ENCODE peak calls at places on chromosomes 11 and 22, in ten cellular contexts. M, T, J, K, H, Y, Q, W, B and U are unnamed samples.

GRCh38 chr11:126012852-126013251 is 49.8 kb downstream of the CDON start:
- DNase-seq in M (no peak), H (no peak), J (no peak), Q (no peak), Y (no peak), W (no peak), K (no peak), B (no peak), T (no peak), U (no peak)

GRCh38 chr11:110295487-110296225 is 758 bp downstream of the RDX start:
- DNase-seq in W (peak), J (peak), M (no peak), K (peak), Y (peak), T (no peak), B (peak), H (peak), Q (peak), U (peak)

GRCh38 chr22:19178065-19178658 is 374 bp downstream of the SLC25A1 start:
- DNase-seq in Q (peak), W (no peak), J (peak), K (peak), T (no peak), M (peak), H (no peak), B (peak), Y (peak), U (peak)

GRCh38 chr11:85884581-85885021 is 29.4 kb downstream of the CCDC83 start:
- DNase-seq in K (no peak), B (no peak), H (peak), Y (no peak), Q (no peak), J (no peak), T (no peak), W (no peak), M (no peak), U (no peak)

GRCh38 chr11:119179983-119180382 is 5.3 kb upstream of the NHERF4 start:
- DNase-seq in Y (no peak), H (no peak), T (no peak), M (no peak), K (no peak), B (no peak), Q (no peak), W (no peak), J (no peak), U (no peak)

GRCh38 chr11:56700919-56701485 is 2.1 kb downstream of the OR9G1 start:
- DNase-seq in W (no peak), Q (no peak), T (no peak), Y (no peak), J (no peak), H (no peak), M (no peak), K (no peak), B (no peak), U (no peak)

GRCh38 chr22:37273126-37273845 is 9.0 kb upstream of the CYTH4 start:
- DNase-seq in J (peak), Q (peak), B (no peak), H (peak), K (no peak), M (no peak), T (no peak), W (no peak), Y (no peak), U (no peak)

GRCh38 chr11:57324154-57324885 is 432 bp downstream of the TNKS1BP1 start:
- DNase-seq in B (peak), K (peak), W (peak), Y (peak), T (no peak), H (peak), Q (no peak), J (peak), M (peak), U (no peak)

GRCh38 chr22:41302016-41302767 is 867 bp downstream of the ZC3H7B start:
- DNase-seq in M (no peak), J (no peak), W (peak), K (no peak), H (no peak), Q (no peak), Y (no peak), B (no peak), T (no peak), U (no peak)

GRCh38 chr11:112289588-112290461 is 29.2 kb upstream of the PLET1 start:
- DNase-seq in Q (peak), M (peak), Y (peak), B (peak), K (peak), H (peak), T (peak), W (peak), J (peak), U (peak)

GRCh38 chr11:15291885-15292284 is 177.2 kb downstream of the INSC start:
- DNase-seq in J (no peak), K (no peak), B (no peak), M (no peak), Y (no peak), Q (no peak), W (no peak), H (no peak), T (no peak), U (no peak)

GRCh38 chr22:49326558-49326957 is 501.1 kb downstream of the BRD1 start:
- DNase-seq in W (no peak), H (no peak), M (no peak), J (no peak), B (no peak), Y (no peak), T (no peak), Q (no peak), K (no peak), U (no peak)

GRCh38 chr11:130092661-130093060 is 23.0 kb downstream of the APLP2 start:
- DNase-seq in W (no peak), M (no peak), T (no peak), J (no peak), Y (no peak), H (no peak), K (no peak), Q (no peak), B (no peak), U (no peak)

GRCh38 chr11:75583710-75584658 is 21.9 kb downstream of the SERPINH1 start:
- DNase-seq in B (no peak), M (no peak), Y (peak), T (no peak), H (no peak), W (peak), K (peak), J (no peak), Q (no peak), U (peak)

GRCh38 chr11:75588067-75588481 is 26.0 kb downstream of the SERPINH1 start:
- DNase-seq in Q (no peak), K (no peak), Y (no peak), W (no peak), H (no peak), M (no peak), T (no peak), B (no peak), J (no peak), U (no peak)

GRCh38 chr11:75582935-75583709 is 21.1 kb downstream of the SERPINH1 start:
- DNase-seq in Q (no peak), T (peak), H (peak), K (peak), Y (peak), B (peak), W (peak), M (peak), J (peak), U (peak)

GRCh38 chr11:75582461-75582934 is 20.4 kb downstream of the SERPINH1 start:
- DNase-seq in K (no peak), B (no peak), J (no peak), Q (no peak), M (no peak), W (no peak), T (no peak), H (no peak), Y (no peak), U (no peak)

DNA sequence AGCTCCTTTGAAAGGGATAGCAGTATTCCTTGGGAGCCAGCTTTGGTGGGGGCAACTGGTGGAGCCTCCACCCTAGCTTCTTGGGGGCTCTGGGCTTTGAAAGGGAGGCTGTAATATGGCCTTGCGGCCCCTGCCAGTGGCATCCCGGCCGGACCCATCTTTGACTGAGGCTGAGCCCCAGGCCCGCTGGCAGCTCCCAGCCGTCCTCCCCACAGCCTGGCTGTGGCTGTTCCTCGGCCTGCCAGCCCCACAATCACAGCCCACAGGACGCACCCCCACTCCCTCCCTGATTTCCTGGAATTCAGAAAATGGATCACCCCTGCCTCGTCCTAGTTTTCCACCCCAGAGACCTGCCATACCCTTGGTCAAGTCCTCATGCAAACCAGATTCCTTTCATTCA is 23.2 kb downstream of the SERPINH1 start:
- DNase-seq in Q (no peak), H (no peak), T (no peak), M (no peak), K (no peak), Y (no peak), J (no peak), B (no peak), W (no peak), U (no peak)
- H3K27ac ChIP-seq in Q (no peak), H (no peak), T (no peak), M (no peak), K (no peak), Y (no peak), J (no peak), B (no peak), W (peak), U (no peak)

GRCh38 chr11:114193730-114194674 is 102.2 kb upstream of the NNMT start:
- DNase-seq in Q (no peak), T (no peak), J (no peak), K (no peak), Y (peak), W (no peak), B (no peak), H (no peak), M (no peak), U (no peak)
- H3K27ac ChIP-seq in Q (no peak), T (no peak), J (no peak), K (no peak), Y (peak), W (peak), B (no peak), H (no peak), M (no peak), U (no peak)

GRCh38 chr11:43947003-43947500 is 4.6 kb downstream of the C11orf96 start:
- DNase-seq in K (no peak), M (no peak), B (no peak), T (no peak), W (peak), Y (no peak), H (no peak), Q (peak), J (peak), U (no peak)
- H3K27ac ChIP-seq in K (no peak), M (no peak), B (no peak), T (no peak), W (peak), Y (no peak), H (no peak), Q (no peak), J (no peak), U (no peak)

GRCh38 chr11:21485426-21485825 is 707.5 kb upstream of the ANO5 start:
- DNase-seq in J (no peak), W (no peak), M (no peak), H (no peak), T (no peak), Q (no peak), K (no peak), B (no peak), Y (no peak), U (no peak)
- H3K27ac ChIP-seq in J (no peak), W (no peak), M (no peak), H (no peak), T (no peak), Q (no peak), K (no peak), B (no peak), Y (no peak), U (no peak)

GRCh38 chr11:69415411-69416122 is 65.9 kb upstream of the LINC01488 start:
- DNase-seq in Y (no peak), B (no peak), Q (no peak), W (no peak), M (no peak), H (no peak), T (no peak), J (no peak), K (no peak), U (no peak)
- H3K27ac ChIP-seq in Y (no peak), B (no peak), Q (no peak), W (no peak), M (no peak), H (no peak), T (peak), J (no peak), K (no peak), U (peak)

DNA sequence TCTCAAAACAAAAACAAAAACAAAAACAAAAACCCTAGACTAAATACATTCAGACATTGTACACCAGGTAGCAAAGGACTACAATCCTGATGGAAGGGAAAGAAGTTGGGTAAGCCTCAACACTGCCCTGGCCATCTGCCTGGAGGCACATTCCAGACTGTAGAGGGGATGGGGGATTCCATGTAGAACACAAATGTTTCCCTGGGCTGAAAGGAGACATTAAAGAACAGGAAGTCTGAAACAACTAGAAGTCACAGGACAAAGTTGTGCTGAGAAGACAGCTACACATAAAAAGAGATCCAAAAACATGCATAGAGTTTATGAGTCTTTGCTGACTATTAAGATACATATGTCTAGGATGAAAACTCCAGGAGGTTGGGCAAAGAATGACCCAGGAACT is 83.9 kb downstream of the RRAS2 start:
- DNase-seq in B (no peak), M (no peak), K (no peak), Q (no peak), T (no peak), H (no peak), Y (no peak), J (no peak), W (no peak), U (no peak)
- H3K27ac ChIP-seq in B (no peak), M (no peak), K (no peak), Q (no peak), T (no peak), H (no peak), Y (no peak), J (no peak), W (no peak), U (no peak)